ENCODE peak calls at places on chromosomes 4 and X, in eight cellular contexts. G is breast epithelium, N is ascending aorta, Y is mammary epithelial cell, I is transverse colon, M is heart left ventricle, O is astrocyte, E is stomach. L is an unnamed sample.

GRCh38 chr4:113043591-113043990 is 5.9 kb upstream of the ANK2 start:
- DNase-seq in O (no peak), E (no peak), I (no peak), M (no peak), N (no peak), Y (no peak), G (no peak), L (no peak)

GRCh38 chrX:48465336-48465933 is 4.6 kb downstream of the SLC38A5 start:
- DNase-seq in M (no peak), I (no peak), O (peak), G (no peak), E (no peak), N (no peak), Y (peak), L (peak)

GRCh38 chrX:119401569-119401968 is 2.4 kb downstream of the SLC25A43 start:
- DNase-seq in O (no peak), M (no peak), Y (no peak), I (no peak), E (no peak), G (no peak), N (no peak), L (no peak)

GRCh38 chr4:91111556-91111955 is 984.4 kb downstream of the CCSER1 start:
- DNase-seq in I (no peak), Y (no peak), E (no peak), M (no peak), O (no peak), N (no peak), G (no peak), L (no peak)

GRCh38 chr4:181569553-181569952 is 673.6 kb upstream of the TENM3 start:
- DNase-seq in G (no peak), O (peak), Y (peak), E (no peak), I (no peak), M (no peak), N (no peak), L (no peak)

GRCh38 chrX:40094900-40095587 is 2.7 kb downstream of the BCOR start:
- DNase-seq in N (no peak), O (no peak), Y (no peak), G (no peak), I (no peak), M (no peak), E (no peak), L (no peak)

GRCh38 chrX:109533631-109534030 is 3.0 kb upstream of the NXT2 start:
- DNase-seq in Y (peak), E (no peak), M (no peak), O (peak), G (no peak), N (no peak), I (no peak), L (peak)

GRCh38 chr4:102783006-102783405 is 22.2 kb upstream of the MANBA start:
- DNase-seq in G (no peak), M (no peak), O (no peak), I (no peak), N (no peak), Y (no peak), E (no peak), L (no peak)

GRCh38 chrX:87409113-87409841 is 108.3 kb upstream of the KLHL4 start:
- DNase-seq in G (peak), I (no peak), N (peak), O (peak), Y (peak), E (no peak), M (peak), L (no peak)

GRCh38 chr4:57187241-57187640 is 77.1 kb upstream of the IGFBP7 start:
- DNase-seq in M (no peak), N (no peak), G (no peak), I (no peak), Y (peak), E (no peak), O (peak), L (peak)
- H3K27ac ChIP-seq in M (no peak), N (no peak), G (no peak), I (no peak), Y (peak), E (no peak), O (no peak), L (peak)

DNA sequence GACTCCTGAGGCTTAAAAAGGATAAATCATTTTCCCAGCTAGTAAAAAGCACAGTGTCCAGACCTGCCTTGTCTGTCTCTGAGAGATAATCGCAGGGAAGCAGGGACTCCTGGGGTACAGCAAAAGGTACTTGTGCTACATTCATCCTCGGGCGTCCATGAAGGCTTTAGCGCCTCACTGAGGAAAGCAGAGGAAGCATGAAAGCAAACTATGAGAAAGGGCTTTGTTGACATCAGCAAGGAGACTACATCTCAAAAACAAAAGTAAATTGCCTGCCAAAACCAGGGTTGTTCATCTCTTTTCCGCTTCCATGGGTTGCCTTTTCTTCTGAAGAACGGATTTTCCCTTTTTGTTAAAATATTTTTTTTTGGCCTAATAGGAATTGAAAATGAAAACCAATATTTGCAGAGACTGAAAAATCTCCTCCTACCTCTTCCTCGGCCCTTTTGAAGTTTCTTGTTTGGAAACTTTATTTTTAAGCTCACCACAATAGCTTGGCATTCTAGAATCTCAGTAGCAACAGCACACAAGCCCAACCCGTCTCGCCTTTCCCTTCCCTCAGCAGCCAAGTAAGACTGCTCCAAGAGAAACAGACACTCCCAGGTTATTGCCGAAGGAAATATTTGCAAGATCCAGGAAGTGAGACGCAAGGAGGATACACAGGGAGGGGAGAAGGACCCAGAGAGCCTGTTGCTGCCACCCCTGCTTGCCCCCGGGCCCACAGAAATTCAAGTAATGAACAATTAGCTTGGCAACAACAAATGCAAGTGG is 148.3 kb upstream of the DGKK start:
- DNase-seq in E (no peak), G (no peak), I (peak), Y (peak), O (no peak), M (peak), N (no peak), L (no peak)
- H3K27ac ChIP-seq in E (peak), G (peak), I (no peak), Y (no peak), O (no peak), M (peak), N (no peak), L (peak)

GRCh38 chr4:8157944-8158709 is 486 bp downstream of the ABLIM2 start:
- DNase-seq in O (no peak), Y (no peak), N (no peak), I (peak), M (no peak), E (no peak), G (no peak), L (no peak)
- H3K27ac ChIP-seq in O (no peak), Y (no peak), N (no peak), I (no peak), M (no peak), E (no peak), G (peak), L (no peak)

DNA sequence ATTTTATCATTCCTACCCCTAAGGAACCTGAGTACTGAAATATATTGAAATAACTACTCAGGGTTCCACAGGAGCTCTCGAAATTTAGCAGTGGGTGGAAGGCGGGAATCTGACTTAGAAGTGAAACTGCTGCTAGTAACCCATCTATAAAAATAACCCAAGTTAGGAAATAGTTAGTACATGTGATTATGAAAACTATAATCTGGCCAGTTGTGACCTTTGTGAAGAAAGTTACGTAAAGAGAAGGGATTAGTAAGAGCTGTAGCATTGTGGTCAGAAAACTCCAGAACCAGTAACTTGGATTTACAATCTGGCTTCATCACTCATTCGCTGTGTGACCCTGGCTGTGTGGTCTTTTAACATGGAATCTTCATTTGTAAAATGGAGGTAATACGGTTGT is 175.5 kb downstream of the RAPGEF2 start:
- DNase-seq in N (no peak), M (no peak), E (no peak), Y (peak), G (no peak), O (no peak), I (no peak), L (no peak)
- H3K27ac ChIP-seq in N (no peak), M (no peak), E (no peak), Y (no peak), G (no peak), O (no peak), I (no peak), L (no peak)

DNA sequence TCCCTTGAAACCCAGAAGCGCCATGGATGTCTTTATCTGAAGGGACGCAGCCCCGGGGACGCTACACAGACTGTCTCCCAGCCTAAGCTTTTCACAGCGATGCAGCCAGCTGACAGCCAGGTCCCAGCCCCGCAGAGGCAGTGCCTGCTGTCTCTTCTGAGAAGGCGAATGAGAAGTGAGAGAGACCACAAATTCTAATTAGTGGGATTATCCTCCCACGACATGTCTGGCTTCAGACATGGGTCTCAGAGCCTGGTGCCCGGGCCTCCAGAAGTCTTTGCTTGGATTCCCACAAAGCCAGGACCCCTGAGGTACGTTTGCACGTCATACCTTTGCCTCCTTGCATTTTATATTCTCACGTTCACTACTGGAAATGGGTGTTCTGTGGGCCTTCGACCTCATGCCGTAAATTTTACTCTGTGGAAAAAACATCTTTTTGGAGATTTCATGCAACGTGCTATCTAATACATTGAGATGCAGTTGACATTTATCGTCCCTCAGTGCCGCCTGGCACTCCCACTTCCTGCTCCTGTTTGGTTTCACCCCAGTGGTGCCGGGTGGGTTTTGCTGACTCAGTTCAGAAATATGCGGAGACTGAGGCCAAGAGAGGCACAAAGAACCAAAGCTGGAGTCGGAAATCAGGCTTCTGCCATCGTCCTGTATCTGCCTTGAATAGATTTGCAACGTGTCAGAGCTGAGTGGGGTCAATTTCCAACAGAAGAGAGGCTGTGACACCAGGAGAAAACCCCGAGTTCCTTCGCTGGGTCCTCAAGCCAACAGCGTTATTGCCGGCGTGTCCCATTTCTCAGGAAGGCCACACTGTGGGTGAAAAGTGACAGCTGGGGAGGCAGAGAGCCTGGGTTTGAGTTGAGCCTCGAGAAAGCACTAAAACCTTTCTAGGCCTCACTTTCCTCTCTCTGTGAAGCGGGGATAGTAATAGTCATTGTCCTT is 114.4 kb downstream of the STK32B start:
- DNase-seq in I (no peak), M (no peak), G (no peak), Y (no peak), E (no peak), N (no peak), O (peak), L (no peak)
- H3K27ac ChIP-seq in I (no peak), M (no peak), G (no peak), Y (no peak), E (no peak), N (no peak), O (peak), L (no peak)

DNA sequence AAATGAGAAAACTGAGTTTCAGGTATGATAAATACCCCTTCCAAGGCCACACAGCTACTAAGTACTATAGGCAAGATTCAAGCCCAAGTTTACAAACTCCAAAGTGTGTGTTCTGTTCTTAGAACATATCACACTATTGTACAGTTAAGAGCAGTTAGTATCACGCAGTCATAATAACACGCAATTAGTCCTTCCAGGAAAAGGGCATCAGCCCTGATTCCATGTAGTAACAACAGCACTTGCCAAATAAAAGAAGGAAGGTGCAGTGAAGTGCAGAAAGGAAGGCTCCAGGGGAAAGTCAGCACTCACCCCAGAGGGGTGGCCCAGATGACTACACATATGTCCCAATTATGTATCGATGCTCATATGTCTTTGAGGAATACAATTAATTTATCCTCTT is 4.4 kb downstream of the TASL start:
- DNase-seq in E (no peak), O (no peak), M (no peak), N (no peak), Y (no peak), I (no peak), G (no peak), L (no peak)
- H3K27ac ChIP-seq in E (no peak), O (no peak), M (no peak), N (no peak), Y (no peak), I (peak), G (no peak), L (no peak)

DNA sequence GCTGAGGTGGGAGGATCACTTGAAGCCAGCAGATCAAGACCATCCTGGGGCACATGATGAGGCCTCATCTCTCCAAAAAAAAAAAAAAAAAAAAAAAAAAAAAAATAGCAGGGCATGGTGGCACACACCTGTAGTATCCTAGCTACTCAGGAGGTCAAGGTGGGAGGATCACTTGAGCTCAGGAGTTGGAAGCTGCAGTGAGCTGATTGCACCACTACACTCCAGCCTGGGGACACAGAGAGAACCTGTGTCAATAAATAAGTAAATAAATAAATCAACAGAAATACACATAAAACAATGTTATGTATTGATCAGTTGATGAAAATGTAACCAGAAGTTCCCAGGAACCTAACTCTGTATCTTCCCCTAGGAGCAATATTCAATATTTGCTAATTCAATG is 256.6 kb upstream of the STS start:
- DNase-seq in O (no peak), I (no peak), E (no peak), G (no peak), Y (no peak), N (no peak), M (no peak), L (no peak)
- H3K27ac ChIP-seq in O (no peak), I (no peak), E (no peak), G (no peak), Y (no peak), N (no peak), M (no peak), L (no peak)